ENCODE peak calls at places on chromosome 14, in six cellular contexts. Y is neuronal stem cell, I is mesenchymal stem cell, F is H9, X is H1, V is trophoblast cell. K is an unnamed sample.

GRCh38 chr14:81459421-81459820 is 59.3 kb upstream of the STON2 start:
- DNase-seq in Y (no peak), I (no peak), F (no peak), X (no peak), V (no peak), K (no peak)

GRCh38 chr14:101480022-101480746 is 81.1 kb upstream of the DIO3 start:
- DNase-seq in Y (no peak), I (no peak), F (no peak), X (no peak), V (no peak), K (no peak)

GRCh38 chr14:55120466-55121144 is 8.4 kb upstream of the LGALS3 start:
- DNase-seq in Y (no peak), I (no peak), F (no peak), X (no peak), V (peak), K (no peak)

GRCh38 chr14:74083161-74083560 is 1.1 kb downstream of the ALDH6A1 start:
- DNase-seq in Y (no peak), I (peak), F (no peak), X (no peak), V (no peak), K (peak)

GRCh38 chr14:33777651-33778050 is 173.2 kb downstream of the EGLN3 start:
- DNase-seq in Y (no peak), I (no peak), F (no peak), X (no peak), V (no peak), K (no peak)

GRCh38 chr14:96267336-96267735 is 11.3 kb downstream of the BDKRB1 start:
- DNase-seq in Y (no peak), I (peak), F (peak), X (no peak), V (peak), K (peak)

GRCh38 chr14:42192659-42193425 is 586.2 kb downstream of the LRFN5 start:
- DNase-seq in Y (no peak), I (peak), F (no peak), X (no peak), V (no peak), K (peak)

GRCh38 chr14:57884175-57884574 is 18.3 kb upstream of the SLC35F4 start:
- DNase-seq in Y (no peak), I (no peak), F (no peak), X (no peak), V (no peak), K (no peak)

GRCh38 chr14:96271421-96271762 is 15.4 kb downstream of the BDKRB1 start:
- DNase-seq in Y (no peak), I (no peak), F (no peak), X (no peak), V (no peak), K (no peak)

GRCh38 chr14:93049867-93050331 is 65.8 kb downstream of the ITPK1 start:
- DNase-seq in Y (no peak), I (no peak), F (no peak), X (no peak), V (no peak), K (no peak)

GRCh38 chr14:101581806-101582205 is 20.5 kb downstream of the DIO3 start:
- DNase-seq in Y (no peak), I (no peak), F (no peak), X (no peak), V (no peak), K (no peak)

GRCh38 chr14:24279301-24280186 is 8.1 kb upstream of the RABGGTA start:
- DNase-seq in Y (no peak), I (no peak), F (no peak), X (no peak), V (no peak), K (no peak)

GRCh38 chr14:28609228-28609828 is 157.3 kb upstream of the FOXG1 start:
- DNase-seq in Y (peak), I (peak), F (peak), X (peak), V (peak), K (peak)

GRCh38 chr14:68947802-68948201 is 31.3 kb downstream of the ACTN1 start:
- DNase-seq in Y (no peak), I (peak), F (no peak), X (no peak), V (no peak), K (peak)

GRCh38 chr14:23457587-23458445 is 11.7 kb upstream of the NGDN start:
- DNase-seq in Y (no peak), I (no peak), F (no peak), X (no peak), V (no peak), K (no peak)

GRCh38 chr14:76138758-76139723 is 12.7 kb upstream of the GPATCH2L start:
- DNase-seq in Y (peak), I (no peak), F (peak), X (no peak), V (no peak), K (no peak)

GRCh38 chr14:34035934-34036250 is 85.0 kb upstream of the EGLN3 start:
- DNase-seq in Y (no peak), I (no peak), F (no peak), X (no peak), V (no peak), K (no peak)

GRCh38 chr14:61280526-61281185 is 482 bp downstream of the TMEM30B start:
- DNase-seq in Y (no peak), I (peak), F (peak), X (no peak), V (peak), K (peak)

GRCh38 chr14:75229923-75230792 is 48.5 kb upstream of the FOS start:
- DNase-seq in Y (no peak), I (peak), F (no peak), X (no peak), V (no peak), K (peak)

GRCh38 chr14:27668531-27668930 is 1070.7 kb upstream of the NOVA1 start:
- DNase-seq in Y (no peak), I (peak), F (no peak), X (no peak), V (no peak), K (no peak)

GRCh38 chr14:50804181-50804721 is 26.7 kb downstream of the NIN start:
- DNase-seq in Y (no peak), I (peak), F (no peak), X (no peak), V (no peak), K (peak)

GRCh38 chr14:30034049-30034635 is 106.5 kb upstream of the PRKD1 start:
- DNase-seq in Y (no peak), I (no peak), F (peak), X (peak), V (no peak), K (peak)

GRCh38 chr14:55130194-55130550 is 1.1 kb downstream of the LGALS3 start:
- DNase-seq in Y (no peak), I (peak), F (peak), X (no peak), V (peak), K (peak)

GRCh38 chr14:63438065-63438757 is 105.0 kb downstream of the PPP2R5E start:
- DNase-seq in Y (no peak), I (peak), F (no peak), X (no peak), V (peak), K (peak)

GRCh38 chr14:49550284-49551184 is 35.6 kb downstream of the RPS29 start:
- DNase-seq in Y (no peak), I (peak), F (no peak), X (no peak), V (no peak), K (peak)

GRCh38 chr14:24058260-24058950 is 6.6 kb downstream of the CARMIL3 start:
- DNase-seq in Y (peak), I (peak), F (no peak), X (no peak), V (peak), K (peak)

GRCh38 chr14:59490756-59491155 is 6.4 kb downstream of the JKAMP start:
- DNase-seq in Y (no peak), I (no peak), F (no peak), X (no peak), V (no peak), K (no peak)

GRCh38 chr14:85471744-85472143 is 58.2 kb upstream of the FLRT2 start:
- DNase-seq in Y (no peak), I (peak), F (no peak), X (peak), V (no peak), K (peak)

GRCh38 chr14:60679566-60680258 is 30.4 kb upstream of the SIX1 start:
- DNase-seq in Y (no peak), I (no peak), F (no peak), X (no peak), V (no peak), K (no peak)

GRCh38 chr14:23486116-23486515 is 16.6 kb downstream of the NGDN start:
- DNase-seq in Y (no peak), I (no peak), F (no peak), X (no peak), V (no peak), K (no peak)

GRCh38 chr14:94689985-94690400 is 77.8 kb downstream of the SERPINA3 start:
- DNase-seq in Y (no peak), I (no peak), F (no peak), X (no peak), V (no peak), K (no peak)

GRCh38 chr14:97946291-97946690 is 1149.1 kb downstream of the VRK1 start:
- DNase-seq in Y (no peak), I (no peak), F (peak), X (peak), V (no peak), K (no peak)

GRCh38 chr14:54654600-54654999 is 87.7 kb downstream of the SAMD4A start:
- DNase-seq in Y (no peak), I (peak), F (no peak), X (no peak), V (no peak), K (no peak)

GRCh38 chr14:21933681-21934080 is 260.1 kb upstream of the OR4E1 start:
- DNase-seq in Y (no peak), I (no peak), F (no peak), X (no peak), V (no peak), K (no peak)

GRCh38 chr14:101301011-101301410 is 260.3 kb upstream of the DIO3 start:
- DNase-seq in Y (no peak), I (no peak), F (no peak), X (no peak), V (no peak), K (no peak)

GRCh38 chr14:31785574-31785973 is 224.4 kb downstream of the NUBPL start:
- DNase-seq in Y (no peak), I (no peak), F (no peak), X (no peak), V (no peak), K (no peak)

GRCh38 chr14:89458713-89459112 is 41.7 kb upstream of the FOXN3 start:
- DNase-seq in Y (no peak), I (no peak), F (no peak), X (no peak), V (no peak), K (no peak)

GRCh38 chr14:75495882-75496281 is 26.4 kb upstream of the BATF start:
- DNase-seq in Y (no peak), I (no peak), F (no peak), X (no peak), V (no peak), K (no peak)

GRCh38 chr14:53539489-53540126 is 386.5 kb upstream of the DDHD1 start:
- DNase-seq in Y (peak), I (peak), F (peak), X (peak), V (peak), K (peak)
- H3K14ac ChIP-seq in Y (no peak), I (no peak), F (no peak), X (no peak), V (no peak), K (no peak)

GRCh38 chr14:104400355-104400754 is 179.2 kb upstream of the C14orf180 start:
- DNase-seq in Y (no peak), I (no peak), F (no peak), X (no peak), V (no peak), K (no peak)

GRCh38 chr14:104404922-104405321 is 174.6 kb upstream of the C14orf180 start:
- DNase-seq in Y (no peak), I (no peak), F (peak), X (no peak), V (no peak), K (no peak)

GRCh38 chr14:104401785-104402184 is 177.8 kb upstream of the C14orf180 start:
- DNase-seq in Y (no peak), I (no peak), F (peak), X (no peak), V (no peak), K (no peak)

GRCh38 chr14:104405566-104406226 is 173.9 kb upstream of the C14orf180 start:
- DNase-seq in Y (no peak), I (no peak), F (peak), X (no peak), V (no peak), K (no peak)

GRCh38 chr14:104403421-104404220 is 175.9 kb upstream of the C14orf180 start:
- DNase-seq in Y (no peak), I (no peak), F (peak), X (no peak), V (no peak), K (no peak)
- H3K14ac ChIP-seq in Y (peak), I (no peak), F (no peak), X (no peak), V (no peak), K (no peak)

DNA sequence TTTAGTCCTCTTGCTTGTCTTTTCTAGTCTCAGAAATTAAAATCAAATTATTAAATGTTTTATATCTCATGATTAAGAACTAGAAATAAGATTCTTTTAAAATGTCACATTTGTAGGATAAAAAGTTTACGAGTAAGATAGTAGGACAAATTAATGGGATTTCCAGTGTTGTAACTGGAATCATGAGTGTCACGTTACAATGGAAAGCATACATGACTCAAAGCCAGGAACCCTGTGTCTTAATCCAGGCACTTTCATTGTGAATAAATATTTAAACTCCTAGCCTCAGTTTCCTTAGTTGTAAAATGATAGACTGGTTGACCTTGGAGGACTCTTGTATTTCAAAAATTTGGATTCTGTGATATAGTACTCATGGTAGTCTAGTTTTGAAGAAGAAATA is 84.9 kb downstream of the MIA2 start:
- DNase-seq in Y (no peak), I (no peak), F (no peak), X (no peak), V (no peak), K (peak)
- H3K14ac ChIP-seq in Y (no peak), I (no peak), F (no peak), X (no peak), V (no peak), K (no peak)

DNA sequence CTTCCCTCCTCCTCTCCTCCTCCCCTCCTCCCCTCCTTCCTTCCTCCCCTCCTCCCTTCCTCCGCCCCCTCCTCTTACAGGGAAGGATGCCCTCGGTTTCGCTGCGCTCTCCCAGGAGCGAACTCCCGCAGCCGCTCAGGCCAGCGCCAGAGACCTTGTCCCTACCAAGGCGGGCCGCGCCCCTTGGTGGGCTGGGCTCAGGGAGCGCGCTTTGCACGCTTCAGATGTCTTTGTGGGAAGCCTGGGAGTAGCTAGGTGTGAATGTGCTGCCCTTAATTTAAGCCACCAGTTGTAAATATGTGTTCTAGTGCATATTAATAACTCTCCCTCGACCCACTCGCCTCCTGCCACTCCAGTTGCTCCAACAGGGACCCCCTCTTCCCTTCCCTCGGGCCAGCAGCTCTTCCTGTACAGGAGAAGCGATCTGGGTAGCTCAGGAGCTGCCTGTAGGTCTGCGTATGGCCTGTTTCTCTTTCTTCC is 13.4 kb upstream of the MAP3K9 start:
- DNase-seq in Y (peak), I (peak), F (peak), X (peak), V (peak), K (peak)
- H3K14ac ChIP-seq in Y (no peak), I (no peak), F (no peak), X (no peak), V (peak), K (no peak)

DNA sequence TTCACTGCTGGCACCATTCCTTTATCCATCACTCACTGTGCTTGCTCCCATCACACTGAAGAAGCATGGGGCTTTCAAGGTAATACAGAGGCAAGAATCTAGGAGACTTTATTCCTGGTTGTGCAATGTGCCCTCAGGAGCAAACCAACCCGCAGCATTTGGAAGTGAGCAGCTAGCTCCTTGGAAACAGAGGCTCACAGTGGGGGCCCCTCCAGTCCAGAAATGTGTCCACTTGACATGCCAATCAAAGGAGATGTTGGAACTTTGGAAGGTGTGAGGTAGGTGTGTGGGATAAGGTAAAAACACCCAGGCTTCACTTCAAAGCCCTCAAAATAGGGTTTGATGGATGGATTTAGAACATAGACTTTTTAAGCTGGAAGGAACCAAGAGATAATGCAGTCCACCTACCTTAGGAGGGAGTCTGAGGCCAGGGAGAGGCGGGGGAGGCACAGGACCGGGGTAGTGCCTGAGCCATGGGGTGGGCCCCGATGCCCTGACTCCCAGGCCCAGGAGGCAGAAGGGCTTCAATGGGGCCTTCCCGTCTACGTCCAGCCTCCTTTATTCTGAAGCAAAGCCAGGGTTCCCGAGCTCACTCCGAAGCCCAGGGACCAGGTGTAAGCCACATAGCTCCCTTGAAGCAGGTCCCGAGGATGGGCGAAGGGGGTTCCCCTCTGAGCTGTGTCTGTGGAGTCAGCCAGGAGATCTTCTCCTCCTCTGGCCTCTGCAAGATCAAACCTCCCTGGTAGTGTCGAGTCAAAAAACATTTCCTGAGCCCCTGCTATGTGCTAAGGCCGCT is 17.6 kb upstream of the BCL11B start:
- DNase-seq in Y (no peak), I (no peak), F (no peak), X (no peak), V (peak), K (no peak)
- H3K14ac ChIP-seq in Y (no peak), I (no peak), F (no peak), X (no peak), V (no peak), K (no peak)

DNA sequence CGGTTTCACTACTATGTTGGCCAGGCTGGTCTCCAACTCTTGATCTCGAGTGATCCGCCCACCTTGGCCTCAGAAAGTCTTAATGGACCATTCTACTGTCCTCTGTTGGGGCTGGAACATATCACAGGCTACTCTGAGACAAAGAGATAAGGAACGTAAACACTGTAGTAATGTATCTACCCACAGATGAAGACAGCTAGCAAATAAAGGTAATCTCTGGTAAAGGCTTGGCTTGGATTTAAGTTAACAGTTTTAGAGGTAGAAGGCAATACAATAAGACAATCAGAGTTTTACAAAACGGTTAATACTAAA is 44.6 kb upstream of the ISM2 start:
- DNase-seq in Y (no peak), I (peak), F (no peak), X (no peak), V (no peak), K (no peak)
- H3K14ac ChIP-seq in Y (no peak), I (no peak), F (no peak), X (no peak), V (no peak), K (no peak)

GRCh38 chr14:102925646-102926045 is 3.2 kb downstream of the AMN start:
- DNase-seq in Y (no peak), I (no peak), F (no peak), X (no peak), V (no peak), K (no peak)
- H3K14ac ChIP-seq in Y (peak), I (no peak), F (no peak), X (no peak), V (no peak), K (no peak)

DNA sequence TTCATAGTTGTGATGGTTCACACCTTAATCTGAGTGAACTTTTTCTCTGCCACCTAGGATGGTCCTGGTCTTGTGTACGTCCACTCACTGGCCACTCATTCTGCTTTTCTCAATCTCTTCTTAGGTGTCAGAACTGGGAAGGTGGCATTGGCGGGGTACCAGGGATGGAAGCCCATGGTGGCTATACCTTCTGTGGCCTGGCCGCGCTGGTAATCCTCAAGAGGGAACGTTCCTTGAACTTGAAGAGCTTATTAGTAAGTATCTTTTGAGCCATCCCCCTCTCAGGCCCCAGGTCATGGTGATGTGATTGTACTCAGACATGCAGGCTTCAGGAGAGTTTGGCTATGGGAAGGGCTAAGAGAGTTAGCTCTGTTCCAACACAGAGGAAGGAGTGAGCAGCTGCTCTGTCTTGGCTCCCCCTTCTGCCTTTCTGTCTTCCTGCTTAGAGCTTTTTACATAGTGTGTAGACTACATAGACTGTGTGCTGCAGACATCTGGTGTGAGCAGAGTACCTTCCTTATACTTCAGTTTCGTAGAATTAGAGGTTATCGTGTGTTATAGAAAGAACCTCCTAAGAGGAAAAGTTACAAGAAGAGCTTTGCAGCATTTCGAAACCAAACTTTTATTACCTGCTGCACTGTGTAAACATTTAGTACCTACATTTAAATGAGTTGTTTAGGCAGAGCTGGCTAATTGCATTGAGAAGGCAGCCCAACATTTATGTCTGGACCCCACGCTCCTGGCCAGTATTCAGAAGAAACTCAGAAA is 54.2 kb downstream of the FNTB start:
- DNase-seq in Y (no peak), I (no peak), F (no peak), X (no peak), V (no peak), K (peak)
- H3K14ac ChIP-seq in Y (peak), I (no peak), F (no peak), X (no peak), V (no peak), K (no peak)